ENCODE peak calls at places on chromosomes 5 and 9, in eight cellular contexts. I is transverse colon, Q is T follicular helper cell, Y is RPMI8226, L is AG08395, K is IMR-90, B is NCI-H1417 treated with DMSO at 0.1 percent for 48 hours, H is kidney tubule cell. A is an unnamed sample.

GRCh38 chr5:143442398-143442797 is 38.9 kb upstream of the NR3C1 start:
- DNase-seq in Y (no peak), I (no peak), Q (no peak), H (no peak), K (peak; percentile 71), B (no peak), L (peak; percentile 66), A (no peak)

GRCh38 chr9:108543251-108543768 is 312.5 kb downstream of the ACTL7B start:
- DNase-seq in L (peak; percentile 26), Y (no peak), B (no peak), K (peak; percentile 53), Q (no peak), H (peak; percentile 97), I (no peak), A (no peak)

GRCh38 chr5:15833365-15833764 is 333.4 kb downstream of the FBXL7 start:
- DNase-seq in Y (no peak), K (no peak), Q (no peak), I (no peak), B (no peak), L (no peak), H (no peak), A (no peak)

GRCh38 chr9:34675048-34675714 is 12.7 kb upstream of the CCL27 start:
- DNase-seq in L (peak; percentile 86), Y (peak; percentile 83), K (peak; percentile 59), Q (peak; percentile 32), H (peak; percentile 49), B (no peak), I (peak; percentile 78), A (no peak)

GRCh38 chr9:120477534-120478001 is 102.4 kb downstream of the CDK5RAP2 start:
- DNase-seq in Q (no peak), L (peak; percentile 74), Y (peak; percentile 9), I (peak; percentile 53), H (peak; percentile 64), K (peak; percentile 90), B (peak; percentile 41), A (peak; percentile 9)

GRCh38 chr9:107389617-107390071 is 99.9 kb downstream of the KLF4 start:
- DNase-seq in B (no peak), L (peak; percentile 72), H (peak; percentile 74), Y (no peak), I (peak; percentile 22), K (peak; percentile 16), Q (no peak), A (no peak)

GRCh38 chr9:126373241-126373640 is 46.6 kb downstream of the MVB12B start:
- DNase-seq in Y (no peak), L (peak; percentile 37), I (no peak), H (peak; percentile 89), Q (no peak), K (peak; percentile 53), B (no peak), A (peak; percentile 50)

GRCh38 chr5:142385194-142385593 is 60.4 kb upstream of the SPRY4 start:
- DNase-seq in Y (no peak), B (no peak), I (no peak), Q (no peak), L (peak; percentile 85), H (no peak), K (peak; percentile 87), A (no peak)

GRCh38 chr9:27162045-27162444 is 53.0 kb downstream of the TEK start:
- DNase-seq in H (peak; percentile 45), I (no peak), L (peak; percentile 19), K (peak; percentile 79), Q (no peak), B (no peak), Y (no peak), A (no peak)

GRCh38 chr5:13278148-13278547 is 666.3 kb downstream of the DNAH5 start:
- DNase-seq in H (no peak), L (no peak), I (no peak), K (no peak), Y (peak; percentile 5), B (no peak), Q (no peak), A (no peak)

GRCh38 chr5:109759304-109759703 is 69.6 kb downstream of the MAN2A1 start:
- DNase-seq in B (no peak), K (peak; percentile 60), I (no peak), Y (no peak), H (peak; percentile 63), L (no peak), Q (no peak), A (no peak)

GRCh38 chr9:77456829-77457437 is 191.2 kb downstream of the GNA14 start:
- DNase-seq in H (peak; percentile 88), I (peak; percentile 92), Q (peak; percentile 67), Y (peak; percentile 75), L (peak; percentile 92), K (peak; percentile 91), B (peak; percentile 40), A (peak; percentile 81)

GRCh38 chr9:115240676-115241075 is 122.7 kb upstream of the TNC start:
- DNase-seq in Y (no peak), Q (no peak), L (peak; percentile 33), I (no peak), K (no peak), H (no peak), B (no peak), A (no peak)

GRCh38 chr5:141330299-141331080 is at the start of gene PCDHGA1:
- DNase-seq in K (peak; percentile 75), B (no peak), Q (no peak), H (peak; percentile 59), Y (peak; percentile 63), I (no peak), L (peak; percentile 63), A (no peak)

GRCh38 chr5:10634056-10634455 is 70.2 kb downstream of the ANKRD33B start:
- DNase-seq in L (no peak), Y (no peak), Q (no peak), B (no peak), K (no peak), H (no peak), I (no peak), A (no peak)

GRCh38 chr5:98307811-98308210 is 465.7 kb upstream of the RGMB start:
- DNase-seq in Q (no peak), Y (no peak), L (peak; percentile 25), B (no peak), H (peak; percentile 75), I (no peak), K (peak; percentile 92), A (no peak)

GRCh38 chr5:132094393-132095076 is 20.9 kb downstream of the CSF2 start:
- DNase-seq in L (peak; percentile 93), K (peak; percentile 99), Q (no peak), I (no peak), B (no peak), H (peak; percentile 100), Y (no peak), A (peak; percentile 86)

GRCh38 chr5:143874312-143874711 is 62.4 kb downstream of the HMHB1 start:
- DNase-seq in B (no peak), H (peak; percentile 83), Y (peak; percentile 29), I (no peak), Q (no peak), L (peak; percentile 63), K (peak; percentile 16), A (no peak)

GRCh38 chr5:73446631-73447233 is 1.8 kb downstream of the FOXD1 start:
- DNase-seq in I (no peak), Q (no peak), B (no peak), L (no peak), H (no peak), Y (no peak), K (no peak), A (no peak)

GRCh38 chr5:74052441-74052840 is 426.4 kb downstream of the ARHGEF28 start:
- DNase-seq in Y (no peak), B (no peak), H (no peak), K (no peak), Q (no peak), L (no peak), I (no peak), A (no peak)

GRCh38 chr5:51632794-51633193 is 249.5 kb downstream of the ISL1 start:
- DNase-seq in B (no peak), Q (no peak), L (no peak), I (no peak), Y (no peak), K (no peak), H (no peak), A (no peak)

A was measured in kidney epithelial cell.